ENCODE peak calls at places on chromosomes 6 and 20, in seven cellular contexts. One of them, this sample, is unnamed.
A peak's percentile ranks its signal among the peaks of the same experiment; 100 is the strongest.

GRCh38 chr20:32155017-32155965 is 45.8 kb downstream of the TM9SF4 start:
- DNase-seq in CD8-positive, alpha-beta T cell: no peak
- DNase-seq in upper lobe of right lung: peak; percentile 94
- DNase-seq in dorsolateral prefrontal cortex: no peak
- DNase-seq in WERI-Rb-1: peak; percentile 82
- DNase-seq in psoas muscle: peak; percentile 90
- DNase-seq in endodermal cell: peak; percentile 89
- DNase-seq in this sample: peak; percentile 3

GRCh38 chr20:3887870-3888614 is 1.1 kb upstream of the PANK2 start:
- DNase-seq in CD8-positive, alpha-beta T cell: no peak
- DNase-seq in upper lobe of right lung: no peak
- DNase-seq in dorsolateral prefrontal cortex: no peak
- DNase-seq in WERI-Rb-1: peak; percentile 26
- DNase-seq in psoas muscle: peak; percentile 27
- DNase-seq in endodermal cell: no peak
- DNase-seq in this sample: no peak

GRCh38 chr6:160520043-160520904 is 143.8 kb downstream of the LPA start:
- DNase-seq in CD8-positive, alpha-beta T cell: peak; percentile 53
- DNase-seq in upper lobe of right lung: peak; percentile 89
- DNase-seq in dorsolateral prefrontal cortex: peak; percentile 82
- DNase-seq in WERI-Rb-1: peak; percentile 72
- DNase-seq in psoas muscle: peak; percentile 76
- DNase-seq in endodermal cell: peak; percentile 93
- DNase-seq in this sample: peak; percentile 84

GRCh38 chr6:107434812-107435211 is 24.6 kb downstream of the PDSS2 start:
- DNase-seq in CD8-positive, alpha-beta T cell: no peak
- DNase-seq in upper lobe of right lung: no peak
- DNase-seq in dorsolateral prefrontal cortex: no peak
- DNase-seq in WERI-Rb-1: no peak
- DNase-seq in psoas muscle: no peak
- DNase-seq in endodermal cell: no peak
- DNase-seq in this sample: no peak

GRCh38 chr6:169045486-169045885 is 208.2 kb downstream of the THBS2 start:
- DNase-seq in CD8-positive, alpha-beta T cell: no peak
- DNase-seq in upper lobe of right lung: peak; percentile 43
- DNase-seq in dorsolateral prefrontal cortex: no peak
- DNase-seq in WERI-Rb-1: no peak
- DNase-seq in psoas muscle: peak; percentile 45
- DNase-seq in endodermal cell: no peak
- DNase-seq in this sample: no peak

GRCh38 chr6:157806496-157807215 is 16.4 kb upstream of the SNX9 start:
- DNase-seq in CD8-positive, alpha-beta T cell: no peak
- DNase-seq in upper lobe of right lung: no peak
- DNase-seq in dorsolateral prefrontal cortex: no peak
- DNase-seq in WERI-Rb-1: no peak
- DNase-seq in psoas muscle: no peak
- DNase-seq in endodermal cell: peak; percentile 50
- DNase-seq in this sample: no peak

GRCh38 chr20:3092611-3093379 is 8.3 kb upstream of the AVP start:
- DNase-seq in CD8-positive, alpha-beta T cell: peak; percentile 23
- DNase-seq in upper lobe of right lung: no peak
- DNase-seq in dorsolateral prefrontal cortex: no peak
- DNase-seq in WERI-Rb-1: no peak
- DNase-seq in psoas muscle: peak; percentile 36
- DNase-seq in endodermal cell: peak; percentile 80
- DNase-seq in this sample: no peak

GRCh38 chr6:17101422-17102257 is at the start of gene STMND1:
- DNase-seq in CD8-positive, alpha-beta T cell: no peak
- DNase-seq in upper lobe of right lung: peak; percentile 78
- DNase-seq in dorsolateral prefrontal cortex: no peak
- DNase-seq in WERI-Rb-1: peak; percentile 34
- DNase-seq in psoas muscle: peak; percentile 26
- DNase-seq in endodermal cell: peak; percentile 83
- DNase-seq in this sample: no peak

GRCh38 chr6:5763407-5763806 is 243.3 kb downstream of the NRN1 start:
- DNase-seq in CD8-positive, alpha-beta T cell: no peak
- DNase-seq in upper lobe of right lung: no peak
- DNase-seq in dorsolateral prefrontal cortex: no peak
- DNase-seq in WERI-Rb-1: no peak
- DNase-seq in psoas muscle: no peak
- DNase-seq in endodermal cell: peak; percentile 19
- DNase-seq in this sample: no peak

GRCh38 chr20:1505361-1505760 is 14.1 kb upstream of the SIRPB2 start:
- DNase-seq in CD8-positive, alpha-beta T cell: no peak
- DNase-seq in upper lobe of right lung: no peak
- DNase-seq in dorsolateral prefrontal cortex: no peak
- DNase-seq in WERI-Rb-1: no peak
- DNase-seq in psoas muscle: no peak
- DNase-seq in endodermal cell: no peak
- DNase-seq in this sample: no peak

GRCh38 chr20:25600632-25601031 is 15.3 kb upstream of the NINL start:
- DNase-seq in CD8-positive, alpha-beta T cell: no peak
- DNase-seq in upper lobe of right lung: no peak
- DNase-seq in dorsolateral prefrontal cortex: no peak
- DNase-seq in WERI-Rb-1: no peak
- DNase-seq in psoas muscle: no peak
- DNase-seq in endodermal cell: no peak
- DNase-seq in this sample: no peak

GRCh38 chr6:11172501-11173337 is 59.7 kb downstream of the NEDD9 start:
- DNase-seq in CD8-positive, alpha-beta T cell: peak; percentile 58
- DNase-seq in upper lobe of right lung: peak; percentile 82
- DNase-seq in dorsolateral prefrontal cortex: peak; percentile 57
- DNase-seq in WERI-Rb-1: peak; percentile 86
- DNase-seq in psoas muscle: peak; percentile 69
- DNase-seq in endodermal cell: peak; percentile 94
- DNase-seq in this sample: peak; percentile 19

GRCh38 chr6:142481466-142481865 is 179.7 kb downstream of the ADGRG6 start:
- DNase-seq in CD8-positive, alpha-beta T cell: no peak
- DNase-seq in upper lobe of right lung: no peak
- DNase-seq in dorsolateral prefrontal cortex: no peak
- DNase-seq in WERI-Rb-1: no peak
- DNase-seq in psoas muscle: no peak
- DNase-seq in endodermal cell: no peak
- DNase-seq in this sample: no peak

GRCh38 chr20:38726849-38727601 is 2.7 kb downstream of the SLC32A1 start:
- DNase-seq in CD8-positive, alpha-beta T cell: no peak
- DNase-seq in upper lobe of right lung: no peak
- DNase-seq in dorsolateral prefrontal cortex: no peak
- DNase-seq in WERI-Rb-1: peak; percentile 91
- DNase-seq in psoas muscle: no peak
- DNase-seq in endodermal cell: peak; percentile 99
- DNase-seq in this sample: peak; percentile 46

GRCh38 chr6:79543886-79544285 is 6.7 kb upstream of the LCA5 start:
- DNase-seq in CD8-positive, alpha-beta T cell: no peak
- DNase-seq in upper lobe of right lung: no peak
- DNase-seq in dorsolateral prefrontal cortex: no peak
- DNase-seq in WERI-Rb-1: no peak
- DNase-seq in psoas muscle: no peak
- DNase-seq in endodermal cell: no peak
- DNase-seq in this sample: no peak

GRCh38 chr6:73525546-73526330 is 4.9 kb upstream of the EEF1A1 start:
- DNase-seq in CD8-positive, alpha-beta T cell: no peak
- DNase-seq in upper lobe of right lung: no peak
- DNase-seq in dorsolateral prefrontal cortex: no peak
- DNase-seq in WERI-Rb-1: no peak
- DNase-seq in psoas muscle: no peak
- DNase-seq in endodermal cell: no peak
- DNase-seq in this sample: no peak

GRCh38 chr6:166490671-166491500 is 95.6 kb downstream of the RAMACL start:
- DNase-seq in CD8-positive, alpha-beta T cell: no peak
- DNase-seq in upper lobe of right lung: no peak
- DNase-seq in dorsolateral prefrontal cortex: no peak
- DNase-seq in WERI-Rb-1: no peak
- DNase-seq in psoas muscle: no peak
- DNase-seq in endodermal cell: no peak
- DNase-seq in this sample: no peak

GRCh38 chr6:6362051-6362450 is 41.6 kb upstream of the F13A1 start:
- DNase-seq in CD8-positive, alpha-beta T cell: no peak
- DNase-seq in upper lobe of right lung: no peak
- DNase-seq in dorsolateral prefrontal cortex: no peak
- DNase-seq in WERI-Rb-1: no peak
- DNase-seq in psoas muscle: no peak
- DNase-seq in endodermal cell: no peak
- DNase-seq in this sample: no peak

GRCh38 chr20:34459209-34459608 is 57.0 kb upstream of the DYNLRB1 start:
- DNase-seq in CD8-positive, alpha-beta T cell: no peak
- DNase-seq in upper lobe of right lung: no peak
- DNase-seq in dorsolateral prefrontal cortex: no peak
- DNase-seq in WERI-Rb-1: no peak
- DNase-seq in psoas muscle: no peak
- DNase-seq in endodermal cell: no peak
- DNase-seq in this sample: no peak

DNA sequence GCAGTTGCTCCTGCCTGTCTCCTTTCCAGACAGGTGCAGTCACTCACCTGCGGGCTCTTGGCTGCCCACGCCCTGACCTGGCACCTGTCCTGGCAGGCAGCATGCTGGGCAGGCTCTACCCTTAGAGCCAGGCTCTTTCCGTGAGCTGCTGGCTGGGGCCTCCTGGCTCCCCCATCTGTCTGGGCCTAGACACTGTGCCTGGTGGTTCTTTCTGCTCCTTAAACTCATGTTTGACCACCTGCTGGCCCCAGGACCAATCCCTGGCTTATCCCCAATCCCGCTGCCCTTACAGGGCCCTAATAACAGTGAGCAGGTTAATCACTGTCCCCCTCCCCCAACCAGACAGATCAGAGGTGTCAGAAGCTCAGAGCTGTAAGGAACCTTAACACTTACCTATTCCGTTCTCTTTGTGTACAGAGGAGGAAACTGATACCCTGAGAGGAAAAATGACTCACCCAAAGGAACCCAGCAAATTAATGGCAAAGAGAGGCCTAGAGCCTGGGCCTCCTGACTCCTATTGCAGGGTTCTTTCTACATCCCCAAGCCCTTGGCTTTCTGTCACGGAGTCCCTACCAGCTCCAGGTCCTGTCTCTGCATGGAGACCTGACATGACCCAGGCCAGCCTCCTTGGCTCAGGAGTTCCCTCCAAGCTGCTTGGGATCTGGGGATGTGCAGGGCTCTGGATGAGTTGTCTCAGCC is 54.7 kb downstream of the RAB44 start:
- DNase-seq in CD8-positive, alpha-beta T cell: no peak
- DNase-seq in upper lobe of right lung: no peak
- DNase-seq in dorsolateral prefrontal cortex: no peak
- DNase-seq in WERI-Rb-1: peak; percentile 98
- DNase-seq in psoas muscle: no peak
- DNase-seq in endodermal cell: no peak
- DNase-seq in this sample: no peak
- H3K27ac ChIP-seq in CD8-positive, alpha-beta T cell: no peak overlapping the region
- H3K27ac ChIP-seq in upper lobe of right lung: no peak overlapping the region
- H3K27ac ChIP-seq in dorsolateral prefrontal cortex: no peak overlapping the region
- H3K27ac ChIP-seq in WERI-Rb-1: peak overlapping the region; percentile 74
- H3K27ac ChIP-seq in psoas muscle: peak overlapping the region; percentile 64
- H3K27ac ChIP-seq in endodermal cell: no peak overlapping the region
- H3K27ac ChIP-seq in this sample: peak overlapping the region; percentile 80

GRCh38 chr6:56040875-56041274 is 165.5 kb upstream of the BMP5 start:
- DNase-seq in CD8-positive, alpha-beta T cell: no peak
- DNase-seq in upper lobe of right lung: no peak
- DNase-seq in dorsolateral prefrontal cortex: no peak
- DNase-seq in WERI-Rb-1: no peak
- DNase-seq in psoas muscle: no peak
- DNase-seq in endodermal cell: no peak
- DNase-seq in this sample: no peak

GRCh38 chr6:56037587-56037986 is 162.2 kb upstream of the BMP5 start:
- DNase-seq in CD8-positive, alpha-beta T cell: no peak
- DNase-seq in upper lobe of right lung: no peak
- DNase-seq in dorsolateral prefrontal cortex: no peak
- DNase-seq in WERI-Rb-1: no peak
- DNase-seq in psoas muscle: no peak
- DNase-seq in endodermal cell: no peak
- DNase-seq in this sample: no peak

GRCh38 chr6:56041591-56041990 is 166.2 kb upstream of the BMP5 start:
- DNase-seq in CD8-positive, alpha-beta T cell: no peak
- DNase-seq in upper lobe of right lung: no peak
- DNase-seq in dorsolateral prefrontal cortex: no peak
- DNase-seq in WERI-Rb-1: no peak
- DNase-seq in psoas muscle: no peak
- DNase-seq in endodermal cell: no peak
- DNase-seq in this sample: no peak

GRCh38 chr6:56038764-56039163 is 163.4 kb upstream of the BMP5 start:
- DNase-seq in CD8-positive, alpha-beta T cell: no peak
- DNase-seq in upper lobe of right lung: no peak
- DNase-seq in dorsolateral prefrontal cortex: no peak
- DNase-seq in WERI-Rb-1: no peak
- DNase-seq in psoas muscle: no peak
- DNase-seq in endodermal cell: no peak
- DNase-seq in this sample: no peak

GRCh38 chr6:56040271-56040670 is 164.9 kb upstream of the BMP5 start:
- DNase-seq in CD8-positive, alpha-beta T cell: no peak
- DNase-seq in upper lobe of right lung: no peak
- DNase-seq in dorsolateral prefrontal cortex: no peak
- DNase-seq in WERI-Rb-1: no peak
- DNase-seq in psoas muscle: no peak
- DNase-seq in endodermal cell: no peak
- DNase-seq in this sample: no peak
- H3K27ac ChIP-seq in CD8-positive, alpha-beta T cell: no peak overlapping the region
- H3K27ac ChIP-seq in upper lobe of right lung: no peak overlapping the region
- H3K27ac ChIP-seq in dorsolateral prefrontal cortex: no peak overlapping the region
- H3K27ac ChIP-seq in WERI-Rb-1: no peak overlapping the region
- H3K27ac ChIP-seq in psoas muscle: no peak overlapping the region
- H3K27ac ChIP-seq in endodermal cell: no peak overlapping the region
- H3K27ac ChIP-seq in this sample: no peak overlapping the region

GRCh38 chr20:44941292-44941691 is 18.9 kb downstream of the TOMM34 start:
- DNase-seq in CD8-positive, alpha-beta T cell: no peak
- DNase-seq in upper lobe of right lung: no peak
- DNase-seq in dorsolateral prefrontal cortex: no peak
- DNase-seq in WERI-Rb-1: no peak
- DNase-seq in psoas muscle: no peak
- DNase-seq in endodermal cell: no peak
- DNase-seq in this sample: no peak

GRCh38 chr20:44945261-44945660 is 14.9 kb downstream of the TOMM34 start:
- DNase-seq in CD8-positive, alpha-beta T cell: no peak
- DNase-seq in upper lobe of right lung: no peak
- DNase-seq in dorsolateral prefrontal cortex: no peak
- DNase-seq in WERI-Rb-1: no peak
- DNase-seq in psoas muscle: no peak
- DNase-seq in endodermal cell: no peak
- DNase-seq in this sample: no peak

GRCh38 chr20:44942264-44942973 is 17.8 kb downstream of the TOMM34 start:
- DNase-seq in CD8-positive, alpha-beta T cell: no peak
- DNase-seq in upper lobe of right lung: no peak
- DNase-seq in dorsolateral prefrontal cortex: no peak
- DNase-seq in WERI-Rb-1: peak; percentile 33
- DNase-seq in psoas muscle: no peak
- DNase-seq in endodermal cell: peak; percentile 62
- DNase-seq in this sample: no peak

GRCh38 chr20:44946266-44946852 is 13.8 kb downstream of the TOMM34 start:
- DNase-seq in CD8-positive, alpha-beta T cell: no peak
- DNase-seq in upper lobe of right lung: no peak
- DNase-seq in dorsolateral prefrontal cortex: no peak
- DNase-seq in WERI-Rb-1: no peak
- DNase-seq in psoas muscle: no peak
- DNase-seq in endodermal cell: no peak
- DNase-seq in this sample: no peak

GRCh38 chr20:44943828-44944227 is 16.4 kb downstream of the TOMM34 start:
- DNase-seq in CD8-positive, alpha-beta T cell: no peak
- DNase-seq in upper lobe of right lung: no peak
- DNase-seq in dorsolateral prefrontal cortex: no peak
- DNase-seq in WERI-Rb-1: no peak
- DNase-seq in psoas muscle: no peak
- DNase-seq in endodermal cell: no peak
- DNase-seq in this sample: no peak
- H3K27ac ChIP-seq in CD8-positive, alpha-beta T cell: no peak overlapping the region
- H3K27ac ChIP-seq in upper lobe of right lung: no peak overlapping the region
- H3K27ac ChIP-seq in dorsolateral prefrontal cortex: no peak overlapping the region
- H3K27ac ChIP-seq in WERI-Rb-1: no peak overlapping the region
- H3K27ac ChIP-seq in psoas muscle: no peak overlapping the region
- H3K27ac ChIP-seq in endodermal cell: no peak overlapping the region
- H3K27ac ChIP-seq in this sample: no peak overlapping the region

GRCh38 chr20:9329356-9330092 is 184.9 kb upstream of the LAMP5 start:
- DNase-seq in CD8-positive, alpha-beta T cell: no peak
- DNase-seq in upper lobe of right lung: no peak
- DNase-seq in dorsolateral prefrontal cortex: no peak
- DNase-seq in WERI-Rb-1: no peak
- DNase-seq in psoas muscle: no peak
- DNase-seq in endodermal cell: no peak
- DNase-seq in this sample: no peak
- H3K27ac ChIP-seq in CD8-positive, alpha-beta T cell: no peak overlapping the region
- H3K27ac ChIP-seq in upper lobe of right lung: no peak overlapping the region
- H3K27ac ChIP-seq in dorsolateral prefrontal cortex: no peak overlapping the region
- H3K27ac ChIP-seq in WERI-Rb-1: no peak overlapping the region
- H3K27ac ChIP-seq in psoas muscle: no peak overlapping the region
- H3K27ac ChIP-seq in endodermal cell: no peak overlapping the region
- H3K27ac ChIP-seq in this sample: no peak overlapping the region